ENCODE peak calls at places on chromosomes 4 and X, in six cellular contexts. E is mucosa of descending colon, G is MM.1S, M is fibroblast of lung, F is fibroblast of the aortic adventitia, V is right lobe of liver. J is an unnamed sample.

GRCh38 chrX:102787283-102787682 is 66.7 kb downstream of the GPRASP3 start:
- DNase-seq in E (no peak), G (no peak), M (no peak), F (no peak), V (no peak), J (no peak)

GRCh38 chr4:75919914-75920313 is 17.7 kb upstream of the PPEF2 start:
- DNase-seq in E (peak), G (no peak), M (peak), F (peak), V (peak), J (no peak)

GRCh38 chr4:40991908-40992307 is 222.4 kb downstream of the APBB2 start:
- DNase-seq in E (no peak), G (peak), M (peak), F (no peak), V (no peak), J (no peak)

GRCh38 chr4:104015680-104016079 is 295.9 kb upstream of the TACR3 start:
- DNase-seq in E (no peak), G (peak), M (peak), F (no peak), V (no peak), J (peak)

GRCh38 chr4:25321703-25322102 is 9.1 kb downstream of the ZCCHC4 start:
- DNase-seq in E (no peak), G (no peak), M (no peak), F (no peak), V (no peak), J (no peak)

GRCh38 chrX:16970977-16971376 is 24.5 kb downstream of the REPS2 start:
- DNase-seq in E (no peak), G (no peak), M (peak), F (peak), V (no peak), J (no peak)

GRCh38 chr4:123593655-123594054 is 197.1 kb downstream of the SPRY1 start:
- DNase-seq in E (no peak), G (no peak), M (no peak), F (no peak), V (no peak), J (peak)

GRCh38 chr4:78780093-78780492 is 3.9 kb downstream of the BMP2K start:
- DNase-seq in E (no peak), G (no peak), M (no peak), F (no peak), V (no peak), J (no peak)

GRCh38 chrX:39204945-39205344 is 403.7 kb downstream of the MID1IP1 start:
- DNase-seq in E (no peak), G (no peak), M (no peak), F (no peak), V (no peak), J (no peak)

GRCh38 chrX:148501121-148502066 is 977 bp downstream of the AFF2 start:
- DNase-seq in E (peak), G (peak), M (no peak), F (no peak), V (peak), J (no peak)

GRCh38 chr4:73815145-73815544 is 21.3 kb upstream of the CXCL6 start:
- DNase-seq in E (no peak), G (peak), M (peak), F (no peak), V (no peak), J (peak)

GRCh38 chr4:118327554-118328241 is 25.1 kb downstream of the PRSS12 start:
- DNase-seq in E (no peak), G (no peak), M (no peak), F (peak), V (no peak), J (no peak)

GRCh38 chr4:99816611-99817309 is at the start of gene DAPP1:
- DNase-seq in E (peak), G (peak), M (no peak), F (no peak), V (peak), J (peak)

GRCh38 chr4:84474107-84474506 is 25.0 kb downstream of the NKX6-1 start:
- DNase-seq in E (no peak), G (no peak), M (no peak), F (no peak), V (no peak), J (no peak)

GRCh38 chr4:92236907-92237306 is 66.9 kb upstream of the GRID2 start:
- DNase-seq in E (no peak), G (no peak), M (peak), F (peak), V (no peak), J (no peak)

GRCh38 chrX:44871114-44871645 is 1.8 kb upstream of the KDM6A start:
- DNase-seq in E (no peak), G (no peak), M (peak), F (peak), V (peak), J (no peak)

GRCh38 chrX:43557792-43558191 is 98.3 kb upstream of the MAOA start:
- DNase-seq in E (no peak), G (peak), M (peak), F (peak), V (peak), J (peak)

GRCh38 chrX:51215266-51215665 is 117.4 kb upstream of the NUDT10 start:
- DNase-seq in E (no peak), G (no peak), M (no peak), F (no peak), V (no peak), J (no peak)

GRCh38 chrX:49876750-49877149 is 2.5 kb upstream of the USP27X start:
- DNase-seq in E (no peak), G (peak), M (peak), F (peak), V (no peak), J (peak)

GRCh38 chr4:152451496-152451895 is 84.4 kb downstream of the FBXW7 start:
- DNase-seq in E (no peak), G (no peak), M (no peak), F (no peak), V (no peak), J (no peak)

GRCh38 chr4:10605746-10606482 is 78.7 kb downstream of the CLNK start:
- DNase-seq in E (no peak), G (no peak), M (peak), F (peak), V (no peak), J (no peak)

GRCh38 chrX:139360356-139360755 is 170.2 kb upstream of the F9 start:
- DNase-seq in E (no peak), G (no peak), M (no peak), F (no peak), V (no peak), J (no peak)

GRCh38 chr4:1169691-1170096 is 2.7 kb downstream of the SPON2 start:
- DNase-seq in E (peak), G (no peak), M (no peak), F (no peak), V (no peak), J (no peak)
- H3K4me3 ChIP-seq in E (no peak), G (no peak), M (peak), F (no peak), V (no peak), J (no peak)

GRCh38 chr4:187004628-187005027 is 281.0 kb upstream of the FAT1 start:
- DNase-seq in E (no peak), G (no peak), M (no peak), F (no peak), V (no peak), J (no peak)

GRCh38 chr4:187000281-187000680 is 276.6 kb upstream of the FAT1 start:
- DNase-seq in E (no peak), G (no peak), M (peak), F (no peak), V (no peak), J (no peak)

DNA sequence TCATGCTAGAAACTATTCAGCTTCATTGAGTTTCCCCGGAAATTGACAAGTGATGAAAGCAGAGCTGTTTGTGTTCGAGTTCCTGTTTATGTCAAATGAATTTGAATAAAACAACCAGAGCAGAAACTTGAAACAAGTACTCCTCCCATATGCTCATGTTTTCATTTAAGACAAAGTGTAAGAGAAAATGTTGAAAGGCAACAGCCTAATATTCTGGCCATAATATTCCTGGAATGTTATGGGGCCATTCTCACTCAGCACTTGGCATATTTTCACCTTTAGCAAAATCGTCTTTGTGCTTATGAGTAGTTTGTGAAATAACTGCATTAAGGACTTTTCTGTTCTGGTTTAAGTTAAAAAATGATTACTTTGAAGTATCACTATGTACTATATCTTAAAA is 276.0 kb upstream of the FAT1 start:
- DNase-seq in E (no peak), G (no peak), M (no peak), F (no peak), V (no peak), J (no peak)
- H3K4me3 ChIP-seq in E (no peak), G (no peak), M (no peak), F (no peak), V (no peak), J (no peak)

GRCh38 chr4:184286346-184286745 is 68.7 kb upstream of the ENPP6 start:
- DNase-seq in E (no peak), G (no peak), M (no peak), F (peak), V (no peak), J (no peak)

GRCh38 chr4:184288451-184289178 is 70.9 kb upstream of the ENPP6 start:
- DNase-seq in E (no peak), G (peak), M (no peak), F (no peak), V (no peak), J (peak)

GRCh38 chr4:184284742-184285141 is 67.1 kb upstream of the ENPP6 start:
- DNase-seq in E (no peak), G (peak), M (no peak), F (no peak), V (no peak), J (no peak)

GRCh38 chr4:184289179-184289535 is 71.5 kb upstream of the ENPP6 start:
- DNase-seq in E (no peak), G (no peak), M (no peak), F (no peak), V (no peak), J (no peak)

DNA sequence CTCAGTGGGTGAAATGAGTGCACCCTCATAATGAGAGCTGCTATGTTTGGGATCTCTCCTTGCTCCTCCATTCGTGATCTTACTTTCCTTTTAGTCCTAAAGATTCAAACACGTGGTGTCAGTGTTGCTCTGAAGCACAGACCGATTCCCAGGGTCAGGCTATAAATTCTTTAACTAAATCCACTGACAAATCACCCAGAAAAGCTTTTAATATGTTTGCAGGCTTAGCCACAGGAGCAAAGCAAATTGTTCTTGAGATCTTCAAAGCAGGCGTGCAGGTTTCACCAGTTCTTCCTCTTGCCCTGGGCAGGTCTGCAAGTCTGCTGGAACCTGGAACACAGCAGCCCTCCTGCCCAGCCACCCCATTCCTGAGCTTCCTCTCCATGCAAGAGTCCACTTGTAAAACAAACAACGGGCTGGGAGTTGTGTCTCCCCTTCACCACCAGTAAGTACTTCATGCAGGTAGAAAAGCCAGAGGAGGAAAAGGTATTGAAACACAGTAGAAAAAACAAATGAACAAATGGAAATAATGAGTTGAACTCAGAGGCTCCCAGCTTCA is 70.1 kb upstream of the ENPP6 start:
- DNase-seq in E (no peak), G (peak), M (peak), F (peak), V (no peak), J (no peak)
- H3K4me3 ChIP-seq in E (no peak), G (peak), M (no peak), F (no peak), V (no peak), J (no peak)

GRCh38 chr4:61760820-61761219 is 560.7 kb downstream of the ADGRL3 start:
- DNase-seq in E (no peak), G (no peak), M (no peak), F (no peak), V (no peak), J (no peak)
- H3K4me3 ChIP-seq in E (no peak), G (no peak), M (no peak), F (no peak), V (no peak), J (no peak)

DNA sequence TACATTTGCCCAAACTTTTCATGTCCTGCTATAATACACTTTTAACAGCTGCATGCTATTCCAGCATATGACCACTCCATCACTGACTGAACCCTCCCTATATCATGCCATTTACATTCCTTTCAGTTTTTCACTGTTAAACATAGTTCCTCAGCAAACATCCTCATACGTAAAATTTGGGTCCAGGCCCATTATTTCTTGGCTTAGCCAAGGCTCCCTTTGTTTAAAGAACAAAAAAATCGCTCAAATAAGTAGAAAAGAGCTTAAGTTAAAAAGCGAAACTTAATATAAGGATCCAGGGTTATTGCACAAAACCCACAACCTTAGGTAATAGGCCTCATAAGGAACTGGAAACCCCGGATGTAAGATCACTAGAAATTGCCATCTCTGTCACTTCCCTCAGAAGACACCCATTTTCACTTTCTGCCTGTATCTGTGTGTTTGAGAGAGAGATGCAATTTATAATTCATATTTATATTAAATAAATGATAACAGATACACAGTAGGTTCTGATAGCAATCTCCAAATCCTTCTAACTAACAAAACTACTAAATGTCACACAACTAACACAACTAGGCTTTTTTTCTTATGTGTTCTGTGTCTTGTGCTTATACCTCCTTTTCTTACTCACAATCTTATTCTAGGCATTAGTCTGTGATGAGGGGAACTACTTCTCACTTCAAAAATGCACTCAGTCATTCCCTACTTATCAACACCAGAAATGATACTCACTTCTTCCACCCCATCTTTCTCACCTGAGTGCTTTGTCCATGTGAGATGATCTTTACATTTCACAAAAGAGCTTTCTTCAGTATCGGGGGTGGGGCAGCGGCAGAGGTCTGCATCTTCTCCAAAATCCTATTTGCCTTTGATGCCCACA is 59.9 kb upstream of the FAM241A start:
- DNase-seq in E (no peak), G (peak), M (no peak), F (peak), V (no peak), J (peak)
- H3K4me3 ChIP-seq in E (no peak), G (no peak), M (no peak), F (no peak), V (no peak), J (no peak)

DNA sequence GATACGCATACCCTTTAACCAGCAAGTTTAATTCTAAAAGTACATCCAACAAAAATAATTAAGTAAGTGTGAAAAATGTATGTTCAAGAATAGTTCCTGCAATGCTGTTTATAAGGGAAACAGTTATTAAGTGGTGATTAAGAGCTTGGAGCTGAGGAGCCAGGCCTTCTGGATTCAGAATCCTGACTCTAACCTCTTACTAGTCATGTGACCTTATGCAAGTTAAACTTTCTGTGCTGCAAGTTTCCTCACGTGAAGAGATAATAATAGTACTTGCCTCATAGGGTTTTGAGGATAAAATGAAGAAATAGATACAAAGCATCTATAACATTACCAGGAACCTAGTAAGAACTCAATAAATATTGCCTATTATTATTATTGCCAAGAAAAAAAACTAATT is 77.7 kb downstream of the FAM13A start:
- DNase-seq in E (no peak), G (no peak), M (no peak), F (no peak), V (no peak), J (no peak)
- H3K4me3 ChIP-seq in E (no peak), G (no peak), M (no peak), F (no peak), V (no peak), J (no peak)